ENCODE peak calls at places on chromosomes 11 and 22, in six cellular contexts. J is body of pancreas, Z is A549, D is endothelial cell of umbilical vein, V is vagina, H is uterus. B is an unnamed sample.

GRCh38 chr11:3866206-3866605 is 10.7 kb downstream of the STIM1 start:
- DNase-seq in Z (no peak), V (no peak), D (no peak), J (peak; percentile 32), H (no peak), B (no peak)

GRCh38 chr11:2837096-2837601 is 48.4 kb downstream of the CDKN1C start:
- DNase-seq in V (no peak), H (peak; percentile 61), D (no peak), J (peak; percentile 63), Z (peak; percentile 42), B (peak; percentile 81)

GRCh38 chr11:47593492-47593933 is 698 bp downstream of the C1QTNF4 start:
- DNase-seq in D (no peak), H (no peak), Z (no peak), V (no peak), J (no peak), B (no peak)

GRCh38 chr11:96079691-96080090 is 155.8 kb upstream of the MTMR2 start:
- DNase-seq in Z (no peak), H (no peak), J (no peak), D (no peak), V (no peak), B (no peak)

GRCh38 chr22:26942301-26942927 is 285.0 kb downstream of the MIAT start:
- DNase-seq in Z (no peak), H (no peak), V (no peak), D (no peak), J (no peak), B (no peak)

GRCh38 chr11:1870721-1871466 is 18.0 kb downstream of the LSP1 start:
- DNase-seq in Z (no peak), V (no peak), D (no peak), J (peak; percentile 74), H (no peak), B (no peak)

GRCh38 chr22:36323182-36323854 is 64.4 kb downstream of the MYH9 start:
- DNase-seq in Z (no peak), H (peak; percentile 84), V (no peak), D (peak; percentile 77), J (peak; percentile 62), B (no peak)

GRCh38 chr11:122045181-122045586 is 70.8 kb downstream of the BLID start:
- DNase-seq in Z (peak; percentile 6), H (no peak), J (no peak), V (no peak), D (peak; percentile 92), B (peak; percentile 4)

GRCh38 chr11:11085580-11085979 is 227.7 kb upstream of the ZBED5 start:
- DNase-seq in D (no peak), V (no peak), Z (no peak), J (no peak), H (no peak), B (no peak)

GRCh38 chr11:12719221-12719620 is 45.0 kb downstream of the TEAD1 start:
- DNase-seq in V (no peak), Z (no peak), H (no peak), J (no peak), D (no peak), B (no peak)
- TF ChIP-seq POLR2A in V (no peak), Z (no peak), H (no peak), J (no peak), D (no peak), B (no peak)

GRCh38 chr22:30305519-30305905 is 16.2 kb upstream of the CASTOR1 start:
- DNase-seq in Z (no peak), H (peak; percentile 73), J (peak; percentile 69), D (peak; percentile 55), V (no peak), B (no peak)
- TF ChIP-seq POLR2A in Z (no peak), H (no peak), J (peak; percentile 20), D (peak; percentile 41), V (no peak), B (no peak)

GRCh38 chr11:124082371-124082770 is 32.9 kb upstream of the VWA5A start:
- DNase-seq in J (no peak), Z (no peak), H (no peak), D (no peak), V (no peak), B (no peak)

GRCh38 chr11:124078591-124078990 is 36.7 kb upstream of the VWA5A start:
- DNase-seq in H (no peak), Z (no peak), D (no peak), J (no peak), V (no peak), B (no peak)

GRCh38 chr11:124080319-124081001 is 34.8 kb upstream of the VWA5A start:
- DNase-seq in Z (peak; percentile 7), H (no peak), V (no peak), J (no peak), D (no peak), B (no peak)

GRCh38 chr11:124079631-124080318 is 35.5 kb upstream of the VWA5A start:
- DNase-seq in D (no peak), H (no peak), J (no peak), Z (no peak), V (no peak), B (no peak)

DNA sequence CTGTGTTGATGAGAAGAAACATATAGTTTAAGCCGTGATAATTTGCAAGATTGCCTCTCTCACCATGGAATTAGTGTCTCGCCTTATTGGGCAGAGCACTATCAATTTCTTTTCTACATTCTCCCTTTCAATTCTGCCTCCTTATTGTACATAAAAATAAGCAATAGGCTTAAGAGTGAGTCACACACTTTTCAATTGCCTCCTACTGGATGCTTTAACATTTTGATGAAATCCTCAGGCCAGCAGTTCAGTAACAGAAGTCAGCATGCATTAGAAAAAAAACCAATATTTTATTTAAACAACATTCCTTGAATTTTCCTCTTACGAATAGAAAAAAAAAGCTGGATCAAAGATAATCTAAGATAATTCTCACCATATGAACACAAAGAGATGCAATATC is 33.8 kb upstream of the VWA5A start:
- DNase-seq in V (no peak), J (no peak), Z (no peak), D (no peak), H (no peak), B (no peak)
- TF ChIP-seq POLR2A in V (no peak), J (no peak), Z (no peak), D (no peak), H (no peak), B (no peak)

GRCh38 chr22:19478466-19479357 is at the start of gene UFD1:
- DNase-seq in D (no peak), V (peak; percentile 89), H (peak; percentile 85), J (peak; percentile 92), Z (peak; percentile 78), B (peak; percentile 58)
- TF ChIP-seq POLR2A in D (peak; percentile 61), V (peak; percentile 13), H (no peak), J (peak; percentile 50), Z (peak; percentile 40), B (peak; percentile 35)

DNA sequence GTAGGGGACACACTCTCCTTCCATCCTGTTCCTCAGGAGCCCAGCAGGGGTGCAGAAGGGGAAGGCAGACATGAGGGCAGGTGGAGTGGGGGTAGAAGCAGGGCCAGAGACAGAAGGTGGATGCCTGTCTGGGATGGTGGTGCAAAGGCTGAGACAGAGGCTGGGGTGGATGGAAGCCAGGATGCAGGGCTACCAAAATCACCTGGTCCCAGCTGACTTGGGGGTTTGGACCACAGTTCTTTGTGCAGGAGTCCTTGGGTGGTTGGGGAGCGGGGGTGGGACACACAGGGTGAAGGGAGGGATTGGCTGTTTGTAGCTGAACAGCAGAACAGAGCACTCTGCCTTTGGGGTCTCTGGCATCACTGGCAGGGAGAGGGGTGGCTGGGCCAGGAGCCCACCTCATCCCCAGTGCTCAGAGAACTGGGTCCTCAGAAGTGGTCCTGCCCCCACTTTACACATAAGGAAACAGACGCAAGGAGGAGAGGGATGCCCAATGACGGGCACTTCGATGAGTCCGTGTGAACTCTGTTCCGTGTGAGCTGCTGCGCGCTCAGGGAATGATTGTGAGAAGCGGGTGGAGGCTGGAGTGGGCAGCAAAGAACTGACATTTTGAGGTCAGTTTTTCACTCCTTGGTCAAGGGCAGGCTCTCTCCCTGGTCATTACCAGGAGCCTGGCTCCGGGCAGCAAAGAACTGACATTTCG is 1.8 kb downstream of the TAGLN start:
- DNase-seq in D (no peak), V (no peak), H (peak; percentile 40), Z (no peak), J (no peak), B (no peak)
- TF ChIP-seq POLR2A in D (no peak), V (no peak), H (no peak), Z (no peak), J (no peak), B (no peak)

GRCh38 chr22:42856179-42856864 is 751 bp downstream of the ARFGAP3 start:
- DNase-seq in Z (no peak), V (no peak), J (peak; percentile 82), D (peak; percentile 43), H (peak; percentile 40), B (no peak)
- TF ChIP-seq POLR2A in Z (no peak), V (no peak), J (peak; percentile 56), D (no peak), H (no peak), B (no peak)

DNA sequence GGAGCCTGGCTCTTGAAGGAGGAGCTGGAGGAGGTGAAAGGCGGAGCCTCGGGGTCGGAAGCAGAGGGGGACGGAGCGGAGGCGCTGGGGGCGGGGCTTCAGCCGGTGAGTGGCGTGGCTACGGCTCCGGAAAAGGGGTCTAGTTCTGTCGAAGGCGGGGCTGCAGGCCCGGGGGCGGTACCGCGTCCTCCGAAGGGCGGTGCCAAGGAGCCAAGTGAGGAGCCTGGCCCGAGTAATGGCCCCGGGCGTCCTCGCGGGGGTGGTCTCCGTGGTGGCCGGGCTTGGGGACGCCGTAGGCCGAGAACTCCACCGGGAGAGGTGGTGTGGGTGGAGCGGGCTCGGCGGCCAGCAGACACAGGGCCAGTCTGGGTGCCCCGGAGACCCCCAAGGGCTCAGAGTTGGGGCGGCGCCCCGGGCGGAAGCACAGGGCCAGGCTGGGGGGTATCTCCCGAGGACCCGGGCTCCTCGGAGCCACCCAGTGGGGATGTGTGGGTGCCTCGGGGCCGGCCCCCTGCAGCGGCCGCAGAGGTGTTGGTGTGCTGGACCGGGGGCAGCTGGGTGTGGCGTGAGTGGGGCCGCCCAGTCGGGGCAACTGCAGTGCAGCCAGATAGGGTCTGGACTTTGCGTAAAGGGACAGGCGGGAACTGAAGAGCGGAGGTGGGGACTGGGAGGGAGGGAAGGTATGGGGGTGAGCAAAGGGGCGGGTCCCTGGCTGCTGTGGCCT is 697 bp downstream of the FKBP2 start:
- DNase-seq in V (peak; percentile 100), D (peak; percentile 99), H (peak; percentile 100), Z (peak; percentile 75), J (peak; percentile 100), B (peak; percentile 88)
- TF ChIP-seq POLR2A in V (peak; percentile 86), D (peak; percentile 52), H (peak; percentile 53), Z (peak; percentile 49), J (peak; percentile 35), B (peak; percentile 81)

DNA sequence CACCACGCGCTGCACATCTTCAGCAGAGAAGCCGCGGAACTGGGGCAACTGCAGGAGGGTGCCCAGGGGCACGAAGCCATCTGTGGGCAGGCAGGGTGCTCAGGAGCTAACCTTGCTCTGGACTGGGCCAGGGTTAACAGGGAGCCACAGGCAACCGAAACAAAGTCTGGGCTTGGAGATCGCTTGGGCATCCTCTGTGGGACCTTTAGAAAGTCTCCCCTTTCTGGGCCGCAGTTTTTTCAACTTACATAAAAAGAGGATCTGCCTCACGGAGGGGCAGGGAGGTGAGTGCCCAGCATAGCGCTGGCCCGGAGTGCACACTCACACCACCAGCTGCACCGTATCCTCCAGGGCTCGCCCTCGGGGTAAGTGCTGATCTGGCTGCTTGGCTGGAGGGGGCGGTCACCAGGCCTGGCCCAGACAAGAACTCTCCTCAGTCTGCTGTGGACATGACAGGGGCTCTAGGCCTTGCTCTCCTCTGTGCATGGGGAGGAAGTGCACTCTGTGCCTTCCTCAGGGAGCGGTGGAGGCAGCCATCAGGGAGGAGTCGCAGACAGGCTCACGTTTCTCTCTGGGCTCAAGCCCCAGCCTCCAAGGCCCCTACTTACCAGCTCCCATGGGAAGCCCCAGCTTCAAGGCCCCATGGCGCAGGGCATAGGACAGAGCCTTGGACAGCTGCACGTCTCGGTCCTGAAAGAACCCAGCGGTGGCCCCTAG is 937 bp downstream of the TRPT1 start:
- DNase-seq in H (no peak), D (no peak), Z (no peak), J (no peak), V (no peak), B (no peak)
- TF ChIP-seq POLR2A in H (no peak), D (no peak), Z (peak; percentile 6), J (no peak), V (no peak), B (no peak)

GRCh38 chr11:67453816-67454732 is 1.1 kb upstream of the CABP4 start:
- DNase-seq in H (no peak), D (no peak), Z (no peak), V (no peak), J (no peak), B (no peak)
- TF ChIP-seq POLR2A in H (no peak), D (no peak), Z (no peak), V (no peak), J (no peak), B (no peak)